ENCODE peak calls at places on chromosomes 13 and 19, in four cellular contexts. H is sigmoid colon, F is foreskin fibroblast, G is AG09309. M is an unnamed sample.

GRCh38 chr19:42477933-42478332 is 35.2 kb upstream of the CXCL17 start:
- DNase-seq in H (no peak), F (no peak), G (no peak), M (no peak)

GRCh38 chr19:46372901-46373572 is 26.1 kb downstream of the PPP5C start:
- DNase-seq in H (peak), F (peak), G (no peak), M (peak)

GRCh38 chr19:1969176-1970002 is 28.4 kb downstream of the CSNK1G2 start:
- DNase-seq in H (no peak), F (no peak), G (no peak), M (peak)

GRCh38 chr13:51478418-51479198 is 25.8 kb upstream of the INTS6 start:
- DNase-seq in H (no peak), F (no peak), G (no peak), M (no peak)

GRCh38 chr19:46727757-46728156 is 10.8 kb upstream of the PRKD2 start:
- DNase-seq in H (peak), F (no peak), G (no peak), M (peak)

GRCh38 chr19:29714953-29715694 is at the start of gene C19orf12:
- DNase-seq in H (peak), F (peak), G (no peak), M (peak)

GRCh38 chr19:44668985-44669764 is 2.1 kb upstream of the CEACAM19 start:
- DNase-seq in H (no peak), F (no peak), G (no peak), M (no peak)

GRCh38 chr19:41223431-41224234 is 4.6 kb downstream of the AXL start:
- DNase-seq in H (peak), F (peak), G (peak), M (no peak)

GRCh38 chr19:19040417-19040816 is 7.0 kb downstream of the ARMC6 start:
- DNase-seq in H (peak), F (peak), G (peak), M (no peak)

GRCh38 chr19:31586282-31586681 is 237.0 kb upstream of the TSHZ3 start:
- DNase-seq in H (no peak), F (no peak), G (no peak), M (no peak)

GRCh38 chr13:36887758-36888521 is 32.1 kb downstream of the SMAD9 start:
- DNase-seq in H (no peak), F (no peak), G (no peak), M (no peak)

GRCh38 chr19:28940751-28941500 is 272.0 kb downstream of the UQCRFS1 start:
- DNase-seq in H (no peak), F (peak), G (peak), M (no peak)

GRCh38 chr13:34201050-34201913 is 383.3 kb downstream of the RFC3 start:
- DNase-seq in H (no peak), F (peak), G (peak), M (no peak)

GRCh38 chr13:59367467-59367866 is 796.3 kb downstream of the DIAPH3 start:
- DNase-seq in H (no peak), F (no peak), G (no peak), M (no peak)

GRCh38 chr19:5997371-5997770 is 19.4 kb upstream of the RANBP3 start:
- DNase-seq in H (no peak), F (no peak), G (no peak), M (no peak)

GRCh38 chr13:26255717-26256277 is 1.9 kb downstream of the CDK8 start:
- DNase-seq in H (no peak), F (no peak), G (no peak), M (no peak)

GRCh38 chr13:72693832-72694231 is 33.6 kb downstream of the MZT1 start:
- DNase-seq in H (no peak), F (no peak), G (no peak), M (no peak)

GRCh38 chr19:2212861-2213711 is 23.0 kb downstream of the PLEKHJ1 start:
- DNase-seq in H (no peak), F (no peak), G (no peak), M (no peak)

GRCh38 chr13:28449826-28450773 is 44.8 kb downstream of the FLT1 start:
- DNase-seq in H (no peak), F (peak), G (no peak), M (no peak)

GRCh38 chr19:12090807-12091206 is 26.3 kb downstream of the ZNF844 start:
- DNase-seq in H (peak), F (peak), G (peak), M (no peak)

GRCh38 chr19:33473644-33474305 is 47.8 kb downstream of the PEPD start:
- DNase-seq in H (no peak), F (peak), G (peak), M (no peak)

GRCh38 chr19:1648926-1649541 is 3.4 kb downstream of the TCF3 start:
- DNase-seq in H (no peak), F (no peak), G (no peak), M (peak)

GRCh38 chr19:29528350-29528945 is 2.7 kb downstream of the VSTM2B start:
- DNase-seq in H (peak), F (peak), G (no peak), M (peak)

GRCh38 chr13:106381083-106381482 is 154.4 kb downstream of the EFNB2 start:
- DNase-seq in H (no peak), F (no peak), G (no peak), M (no peak)

GRCh38 chr13:50948576-50948975 is 39.0 kb downstream of the RNASEH2B start:
- DNase-seq in H (no peak), F (no peak), G (peak), M (no peak)

GRCh38 chr13:101474419-101474957 is 22.0 kb downstream of the ITGBL1 start:
- DNase-seq in H (no peak), F (no peak), G (peak), M (no peak)

GRCh38 chr19:47155141-47155540 is 24.5 kb downstream of the SAE1 start:
- DNase-seq in H (peak), F (peak), G (no peak), M (peak)

GRCh38 chr13:71831716-71832115 is 35.3 kb downstream of the DACH1 start:
- DNase-seq in H (no peak), F (no peak), G (no peak), M (no peak)

GRCh38 chr13:40547545-40548322 is 118.7 kb downstream of the FOXO1 start:
- DNase-seq in H (no peak), F (no peak), G (no peak), M (no peak)

GRCh38 chr13:60261432-60262351 is 98.0 kb upstream of the DIAPH3 start:
- DNase-seq in H (no peak), F (no peak), G (no peak), M (no peak)

GRCh38 chr13:112741185-112741755 is 51.4 kb downstream of the ATP11A start:
- DNase-seq in H (no peak), F (no peak), G (no peak), M (no peak)

GRCh38 chr13:39038569-39038898 is 278 bp downstream of the NHLRC3 start:
- DNase-seq in H (no peak), F (no peak), G (no peak), M (no peak)

GRCh38 chr13:52738719-52739467 is 727 bp downstream of the CNMD start:
- DNase-seq in H (no peak), F (no peak), G (no peak), M (peak)
- TF ChIP-seq CTCF in H (no peak), F (no peak), G (peak), M (peak)

DNA sequence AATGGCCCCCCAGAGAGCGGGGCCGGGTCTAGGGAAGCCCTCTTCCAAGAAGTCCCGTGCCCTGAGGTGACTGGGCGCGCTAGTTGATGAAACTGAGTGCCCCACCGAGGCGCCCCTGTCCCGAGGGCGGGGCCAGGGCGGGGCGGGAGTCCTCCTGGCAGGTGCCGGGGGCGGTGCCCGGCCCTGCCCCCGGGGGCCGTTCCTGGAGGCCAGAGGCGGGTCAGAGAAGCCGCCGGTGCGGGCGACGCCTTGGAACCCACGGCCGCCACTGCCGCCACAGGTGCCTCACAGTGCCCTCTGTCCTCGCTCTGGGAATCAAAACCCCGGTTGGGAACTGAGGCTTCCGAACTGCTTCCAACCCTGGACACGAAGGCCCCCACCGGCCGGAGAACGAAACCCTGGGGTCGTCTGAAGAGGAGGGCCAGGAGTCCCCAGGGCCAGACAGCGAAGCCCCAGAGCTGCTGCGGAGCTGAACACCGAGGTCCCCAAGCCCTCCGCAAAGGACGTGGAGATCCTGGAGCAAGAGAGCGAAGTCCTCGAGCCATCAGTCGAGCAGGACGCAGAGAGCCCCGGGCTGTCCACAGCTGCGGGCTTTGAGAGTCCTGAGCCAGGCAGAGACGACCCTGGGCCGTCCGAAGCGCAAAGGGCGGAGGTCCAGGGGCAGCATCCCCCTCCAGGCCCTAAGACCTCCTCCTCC is at the start of gene MISP3:
- DNase-seq in H (peak), F (no peak), G (no peak), M (peak)
- H3K4me3 ChIP-seq in H (peak), F (peak), G (peak), M (peak)

GRCh38 chr13:109610517-109610916 is 175.9 kb downstream of the IRS2 start:
- DNase-seq in H (peak), F (no peak), G (no peak), M (no peak)
- TF ChIP-seq CTCF in H (no peak), F (peak), G (no peak), M (peak)

GRCh38 chr19:16338470-16339360 is 14.1 kb downstream of the KLF2 start:
- DNase-seq in H (no peak), F (peak), G (peak), M (peak)
- H3K4me3 ChIP-seq in H (no peak), F (no peak), G (no peak), M (no peak)